ENCODE peak calls at places on chromosome 1, in six cellular contexts. One of them, this sample, is unnamed.

GRCh38 chr1:230054092-230054749 is 12.8 kb upstream of the GALNT2 start:
- DNase-seq in GM10248: no peak
- DNase-seq in nephron progenitor cell: no peak
- DNase-seq in stomach: no peak
- DNase-seq in sigmoid colon: no peak
- DNase-seq in GM20000: no peak
- DNase-seq in this sample: no peak

GRCh38 chr1:1915911-1916835 is 1.1 kb downstream of the CALML6 start:
- DNase-seq in GM10248: no peak
- DNase-seq in stomach: peak; percentile 79
- DNase-seq in GM20000: no peak
- DNase-seq in nephron progenitor cell: no peak
- DNase-seq in sigmoid colon: peak; percentile 53
- DNase-seq in this sample: no peak

GRCh38 chr1:239987103-239987745 is 104.5 kb upstream of the FMN2 start:
- DNase-seq in stomach: peak; percentile 62
- DNase-seq in GM10248: no peak
- DNase-seq in GM20000: no peak
- DNase-seq in sigmoid colon: no peak
- DNase-seq in nephron progenitor cell: peak; percentile 53
- DNase-seq in this sample: peak; percentile 45

GRCh38 chr1:3795453-3796214 is 664 bp downstream of the LRRC47 start:
- DNase-seq in sigmoid colon: no peak
- DNase-seq in stomach: no peak
- DNase-seq in nephron progenitor cell: peak; percentile 44
- DNase-seq in GM10248: no peak
- DNase-seq in GM20000: no peak
- DNase-seq in this sample: no peak

GRCh38 chr1:93519196-93519825 is 71.4 kb downstream of the FNBP1L start:
- DNase-seq in nephron progenitor cell: no peak
- DNase-seq in GM20000: no peak
- DNase-seq in stomach: no peak
- DNase-seq in GM10248: no peak
- DNase-seq in sigmoid colon: no peak
- DNase-seq in this sample: no peak

GRCh38 chr1:2132222-2133038 is 62.1 kb downstream of the FAAP20 start:
- DNase-seq in nephron progenitor cell: peak; percentile 53
- DNase-seq in sigmoid colon: peak; percentile 87
- DNase-seq in GM10248: no peak
- DNase-seq in GM20000: no peak
- DNase-seq in stomach: no peak
- DNase-seq in this sample: peak; percentile 42

GRCh38 chr1:234607091-234608025 is 2.6 kb downstream of the IRF2BP2 start:
- DNase-seq in sigmoid colon: peak; percentile 80
- DNase-seq in GM20000: no peak
- DNase-seq in stomach: peak; percentile 38
- DNase-seq in nephron progenitor cell: peak; percentile 20
- DNase-seq in GM10248: no peak
- DNase-seq in this sample: no peak

GRCh38 chr1:223819730-223820514 is 25.8 kb downstream of the TP53BP2 start:
- DNase-seq in stomach: no peak
- DNase-seq in GM20000: no peak
- DNase-seq in sigmoid colon: no peak
- DNase-seq in GM10248: no peak
- DNase-seq in nephron progenitor cell: no peak
- DNase-seq in this sample: no peak

GRCh38 chr1:60146884-60147283 is 73.3 kb upstream of the C1orf87 start:
- DNase-seq in GM10248: no peak
- DNase-seq in nephron progenitor cell: no peak
- DNase-seq in sigmoid colon: no peak
- DNase-seq in GM20000: no peak
- DNase-seq in stomach: no peak
- DNase-seq in this sample: no peak

GRCh38 chr1:110443393-110443918 is 7.5 kb upstream of the PROK1 start:
- DNase-seq in GM20000: no peak
- DNase-seq in stomach: no peak
- DNase-seq in GM10248: no peak
- DNase-seq in nephron progenitor cell: no peak
- DNase-seq in sigmoid colon: no peak
- DNase-seq in this sample: no peak

GRCh38 chr1:209249785-209250441 is 333.6 kb upstream of the CAMK1G start:
- DNase-seq in GM10248: no peak
- DNase-seq in nephron progenitor cell: no peak
- DNase-seq in stomach: no peak
- DNase-seq in sigmoid colon: no peak
- DNase-seq in GM20000: no peak
- DNase-seq in this sample: no peak

GRCh38 chr1:115052454-115053083 is 22.9 kb downstream of the TSHB start:
- DNase-seq in GM20000: peak; percentile 60
- DNase-seq in sigmoid colon: no peak
- DNase-seq in GM10248: peak; percentile 54
- DNase-seq in stomach: peak; percentile 77
- DNase-seq in nephron progenitor cell: peak; percentile 65
- DNase-seq in this sample: peak; percentile 49

GRCh38 chr1:229230893-229231753 is 39.8 kb upstream of the RAB4A start:
- DNase-seq in nephron progenitor cell: no peak
- DNase-seq in sigmoid colon: peak; percentile 61
- DNase-seq in GM10248: no peak
- DNase-seq in GM20000: no peak
- DNase-seq in stomach: no peak
- DNase-seq in this sample: no peak

GRCh38 chr1:232629250-232630046 is 485 bp downstream of the SIPA1L2 start:
- DNase-seq in sigmoid colon: peak; percentile 72
- DNase-seq in GM20000: peak; percentile 10
- DNase-seq in nephron progenitor cell: peak; percentile 57
- DNase-seq in GM10248: no peak
- DNase-seq in stomach: no peak
- DNase-seq in this sample: peak; percentile 32

GRCh38 chr1:216531308-216532239 is 108.3 kb upstream of the USH2A start:
- DNase-seq in nephron progenitor cell: no peak
- DNase-seq in GM20000: peak; percentile 1
- DNase-seq in sigmoid colon: no peak
- DNase-seq in stomach: no peak
- DNase-seq in GM10248: no peak
- DNase-seq in this sample: no peak

GRCh38 chr1:241079018-241079417 is 278.0 kb downstream of the RGS7 start:
- DNase-seq in GM20000: no peak
- DNase-seq in sigmoid colon: no peak
- DNase-seq in stomach: no peak
- DNase-seq in nephron progenitor cell: no peak
- DNase-seq in GM10248: no peak
- DNase-seq in this sample: no peak

GRCh38 chr1:205041998-205042910 is 758 bp upstream of the CNTN2 start:
- DNase-seq in stomach: no peak
- DNase-seq in GM20000: no peak
- DNase-seq in sigmoid colon: no peak
- DNase-seq in GM10248: no peak
- DNase-seq in nephron progenitor cell: no peak
- DNase-seq in this sample: no peak

GRCh38 chr1:37930246-37931142 is 16.4 kb downstream of the INPP5B start:
- DNase-seq in stomach: no peak
- DNase-seq in GM10248: peak; percentile 18
- DNase-seq in sigmoid colon: peak; percentile 32
- DNase-seq in GM20000: peak; percentile 11
- DNase-seq in nephron progenitor cell: no peak
- DNase-seq in this sample: no peak

GRCh38 chr1:48673725-48674124 is 103.0 kb downstream of the BEND5 start:
- DNase-seq in GM20000: no peak
- DNase-seq in nephron progenitor cell: no peak
- DNase-seq in stomach: no peak
- DNase-seq in sigmoid colon: no peak
- DNase-seq in GM10248: no peak
- DNase-seq in this sample: no peak

GRCh38 chr1:160428655-160429054 is 28.3 kb downstream of the VANGL2 start:
- DNase-seq in sigmoid colon: no peak
- DNase-seq in nephron progenitor cell: peak; percentile 37
- DNase-seq in GM20000: no peak
- DNase-seq in stomach: peak; percentile 66
- DNase-seq in GM10248: peak; percentile 47
- DNase-seq in this sample: peak; percentile 27

GRCh38 chr1:171226757-171227370 is 21.4 kb upstream of the FMO1 start:
- DNase-seq in nephron progenitor cell: peak; percentile 39
- DNase-seq in GM20000: peak; percentile 45
- DNase-seq in stomach: peak; percentile 55
- DNase-seq in sigmoid colon: no peak
- DNase-seq in GM10248: peak; percentile 54
- DNase-seq in this sample: peak; percentile 10

GRCh38 chr1:225063722-225064121 is 134.2 kb downstream of the DNAH14 start:
- DNase-seq in sigmoid colon: no peak
- DNase-seq in nephron progenitor cell: no peak
- DNase-seq in GM10248: no peak
- DNase-seq in stomach: no peak
- DNase-seq in GM20000: no peak
- DNase-seq in this sample: no peak

GRCh38 chr1:224114787-224115175 is 870 bp downstream of the FBXO28 start:
- DNase-seq in nephron progenitor cell: no peak
- DNase-seq in GM20000: no peak
- DNase-seq in sigmoid colon: no peak
- DNase-seq in GM10248: no peak
- DNase-seq in stomach: no peak
- DNase-seq in this sample: no peak

GRCh38 chr1:101309334-101310221 is 72.8 kb downstream of the S1PR1 start:
- DNase-seq in GM10248: peak; percentile 53
- DNase-seq in sigmoid colon: peak; percentile 73
- DNase-seq in stomach: peak; percentile 60
- DNase-seq in GM20000: peak; percentile 66
- DNase-seq in nephron progenitor cell: peak; percentile 69
- DNase-seq in this sample: peak; percentile 75

GRCh38 chr1:242689378-242689777 is 164.9 kb upstream of the PLD5 start:
- DNase-seq in sigmoid colon: no peak
- DNase-seq in GM20000: no peak
- DNase-seq in stomach: no peak
- DNase-seq in GM10248: no peak
- DNase-seq in nephron progenitor cell: no peak
- DNase-seq in this sample: no peak

GRCh38 chr1:67570473-67571143 is 114.4 kb upstream of the GADD45A start:
- DNase-seq in nephron progenitor cell: no peak
- DNase-seq in stomach: no peak
- DNase-seq in GM10248: no peak
- DNase-seq in GM20000: no peak
- DNase-seq in sigmoid colon: no peak
- DNase-seq in this sample: no peak

GRCh38 chr1:109827466-109827865 is 63.7 kb upstream of the EPS8L3 start:
- DNase-seq in GM10248: no peak
- DNase-seq in stomach: no peak
- DNase-seq in GM20000: no peak
- DNase-seq in nephron progenitor cell: no peak
- DNase-seq in sigmoid colon: no peak
- DNase-seq in this sample: no peak

GRCh38 chr1:61273861-61274260 is 191.5 kb downstream of the NFIA start:
- DNase-seq in sigmoid colon: no peak
- DNase-seq in stomach: no peak
- DNase-seq in nephron progenitor cell: no peak
- DNase-seq in GM20000: no peak
- DNase-seq in GM10248: no peak
- DNase-seq in this sample: no peak
- TF ChIP-seq CTCF in sigmoid colon: no peak
- TF ChIP-seq CTCF in stomach: no peak
- TF ChIP-seq CTCF in nephron progenitor cell: no peak
- TF ChIP-seq CTCF in GM20000: no peak
- TF ChIP-seq CTCF in GM10248: no peak
- TF ChIP-seq CTCF in this sample: no peak

GRCh38 chr1:207896547-207896946 is 14.4 kb downstream of the CD34 start:
- DNase-seq in nephron progenitor cell: no peak
- DNase-seq in GM10248: no peak
- DNase-seq in GM20000: no peak
- DNase-seq in sigmoid colon: no peak
- DNase-seq in stomach: no peak
- DNase-seq in this sample: no peak

GRCh38 chr1:207897188-207897587 is 13.7 kb downstream of the CD34 start:
- DNase-seq in sigmoid colon: no peak
- DNase-seq in GM20000: no peak
- DNase-seq in nephron progenitor cell: no peak
- DNase-seq in stomach: no peak
- DNase-seq in GM10248: no peak
- DNase-seq in this sample: no peak

GRCh38 chr1:207892764-207893163 is 18.2 kb downstream of the CD34 start:
- DNase-seq in stomach: peak; percentile 22
- DNase-seq in GM20000: no peak
- DNase-seq in nephron progenitor cell: no peak
- DNase-seq in sigmoid colon: no peak
- DNase-seq in GM10248: no peak
- DNase-seq in this sample: no peak

GRCh38 chr1:207891148-207891547 is 19.8 kb downstream of the CD34 start:
- DNase-seq in nephron progenitor cell: no peak
- DNase-seq in sigmoid colon: no peak
- DNase-seq in GM20000: no peak
- DNase-seq in stomach: peak; percentile 5
- DNase-seq in GM10248: no peak
- DNase-seq in this sample: no peak

GRCh38 chr1:207893737-207894582 is 17.0 kb downstream of the CD34 start:
- DNase-seq in GM10248: no peak
- DNase-seq in GM20000: no peak
- DNase-seq in sigmoid colon: no peak
- DNase-seq in stomach: no peak
- DNase-seq in nephron progenitor cell: no peak
- DNase-seq in this sample: no peak
- TF ChIP-seq CTCF in GM10248: no peak
- TF ChIP-seq CTCF in GM20000: no peak
- TF ChIP-seq CTCF in sigmoid colon: no peak
- TF ChIP-seq CTCF in stomach: no peak
- TF ChIP-seq CTCF in nephron progenitor cell: no peak
- TF ChIP-seq CTCF in this sample: no peak

DNA sequence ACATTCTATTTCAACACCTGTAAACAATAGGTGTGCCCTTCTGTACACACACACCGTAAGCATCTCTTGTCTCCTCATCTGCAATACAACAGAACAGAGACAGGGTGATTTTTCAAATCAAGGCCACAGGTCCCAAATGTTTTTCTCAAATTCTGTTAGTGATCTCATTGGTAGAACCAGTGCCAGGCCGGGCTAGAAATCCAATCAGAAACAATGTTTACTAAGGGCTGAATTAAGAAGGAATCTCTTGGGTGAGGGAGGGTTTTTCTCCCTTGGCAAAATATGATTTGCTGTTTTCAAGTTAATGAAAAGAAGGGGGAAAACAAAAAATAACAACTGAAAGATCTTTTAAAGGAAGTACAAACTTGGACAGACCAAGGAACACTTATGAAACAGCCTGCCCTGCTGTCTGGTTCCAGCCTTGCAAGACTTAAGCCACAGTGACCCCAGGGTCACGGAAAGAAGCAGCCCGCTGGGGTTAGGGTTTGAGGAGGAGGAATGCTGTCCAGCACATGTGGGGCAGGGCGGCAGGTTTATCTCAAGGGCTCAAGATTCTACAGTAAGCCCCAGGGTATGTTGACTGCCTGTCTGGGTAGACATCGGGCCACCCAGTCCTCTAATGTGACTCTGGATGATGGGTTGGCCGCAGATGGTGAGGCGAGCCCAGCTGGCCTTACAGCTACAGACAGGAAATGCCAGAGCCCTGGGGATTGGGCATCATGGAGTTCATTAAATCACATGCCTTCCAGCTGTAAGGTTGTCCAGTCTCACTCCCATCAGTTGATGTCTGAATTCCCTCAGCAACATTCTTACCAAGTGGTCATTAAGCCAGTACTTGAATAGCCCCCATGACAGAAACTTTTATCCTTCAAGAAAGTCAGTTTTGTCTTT is 73.3 kb upstream of the SLC44A3 start:
- DNase-seq in GM10248: no peak
- DNase-seq in nephron progenitor cell: peak; percentile 17
- DNase-seq in sigmoid colon: no peak
- DNase-seq in stomach: no peak
- DNase-seq in GM20000: no peak
- DNase-seq in this sample: no peak
- TF ChIP-seq CTCF in GM10248: no peak
- TF ChIP-seq CTCF in nephron progenitor cell: no peak
- TF ChIP-seq CTCF in sigmoid colon: no peak
- TF ChIP-seq CTCF in stomach: no peak
- TF ChIP-seq CTCF in GM20000: no peak
- TF ChIP-seq CTCF in this sample: no peak

GRCh38 chr1:198788561-198789064 is 149.8 kb downstream of the PTPRC start:
- DNase-seq in nephron progenitor cell: peak; percentile 31
- DNase-seq in sigmoid colon: no peak
- DNase-seq in GM20000: peak; percentile 22
- DNase-seq in stomach: no peak
- DNase-seq in GM10248: peak; percentile 21
- DNase-seq in this sample: peak; percentile 43
- TF ChIP-seq CTCF in nephron progenitor cell: peak; percentile 47
- TF ChIP-seq CTCF in sigmoid colon: no peak
- TF ChIP-seq CTCF in GM20000: peak; percentile 37
- TF ChIP-seq CTCF in stomach: no peak
- TF ChIP-seq CTCF in GM10248: peak; percentile 30
- TF ChIP-seq CTCF in this sample: peak; percentile 54